ENCODE peak calls at places on chromosomes 11 and 22, in four cellular contexts. L, G, J and N are unnamed samples.

GRCh38 chr22:46708766-46709330 is 29.2 kb downstream of the CERK start:
- DNase-seq in J (no peak), L (no peak), G (no peak), N (no peak)

GRCh38 chr11:68882391-68882790 is 21.2 kb downstream of the MRPL21 start:
- DNase-seq in G (no peak), J (no peak), L (no peak), N (no peak)

GRCh38 chr22:25054943-25055511 is 102.5 kb downstream of the KIAA1671 start:
- DNase-seq in L (no peak), J (no peak), G (no peak), N (no peak)

GRCh38 chr11:16984229-16984628 is 30.0 kb downstream of the PLEKHA7 start:
- DNase-seq in L (no peak), J (no peak), G (no peak), N (no peak)

GRCh38 chr11:324131-324530 is 3.5 kb upstream of the IFITM3 start:
- DNase-seq in J (no peak), G (no peak), L (no peak), N (no peak)

GRCh38 chr11:123409456-123409801 is 20.6 kb upstream of the GRAMD1B start:
- DNase-seq in G (no peak), J (no peak), L (no peak), N (no peak)

GRCh38 chr22:33447733-33448132 is 389.6 kb upstream of the SYN3 start:
- DNase-seq in J (no peak), L (no peak), G (no peak), N (no peak)

GRCh38 chr11:107695446-107695845 is 16.4 kb downstream of the SLN start:
- DNase-seq in J (no peak), L (peak; percentile 67), G (peak; percentile 27), N (no peak)

DNA sequence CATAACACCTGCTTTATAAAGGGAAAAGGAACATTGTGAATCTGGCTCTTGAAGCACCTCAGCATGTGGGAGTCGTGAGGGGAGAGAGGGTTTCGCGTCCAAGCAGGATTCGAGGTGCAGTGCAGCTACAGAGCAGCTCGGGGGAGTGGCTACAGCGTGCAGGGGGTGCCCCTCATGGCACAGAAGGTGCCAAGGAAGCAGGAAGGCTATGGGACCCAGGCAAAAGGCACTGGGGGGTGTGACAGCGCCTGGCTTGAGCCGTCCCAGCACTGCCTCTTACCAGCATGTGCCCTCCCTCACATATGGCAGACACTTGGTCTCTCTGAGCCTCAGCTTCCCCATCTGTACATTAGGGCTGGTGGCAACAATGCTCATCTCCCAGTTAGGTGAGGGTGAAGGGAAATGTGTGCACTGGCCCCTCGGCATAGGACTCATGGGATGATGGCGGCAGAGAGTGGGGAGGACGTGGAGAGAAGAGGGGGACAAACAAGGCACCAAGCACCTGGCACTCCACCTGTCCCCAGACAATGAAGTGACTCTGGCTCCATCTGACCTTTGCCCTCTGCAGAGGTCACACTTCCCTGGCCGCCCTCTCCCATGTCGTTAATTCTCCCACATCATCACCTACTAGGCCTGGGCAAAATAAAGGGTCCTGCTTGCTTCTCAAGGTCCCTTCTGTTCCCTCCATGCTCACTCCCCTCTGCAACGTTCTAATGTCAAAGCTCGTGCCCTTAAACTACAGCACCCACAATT is 10.4 kb downstream of the TNKS1BP1 start:
- DNase-seq in L (no peak), G (no peak), J (no peak), N (no peak)
- H2BK5ac ChIP-seq in L (no peak overlapping the region), G (no peak overlapping the region), J (no peak overlapping the region), N (no peak overlapping the region)

GRCh38 chr11:86591631-86592030 is 80.8 kb downstream of the ME3 start:
- DNase-seq in J (no peak), G (no peak), L (no peak), N (no peak)
- H2BK5ac ChIP-seq in J (no peak overlapping the region), G (no peak overlapping the region), L (peak overlapping the region; percentile 90), N (no peak overlapping the region)

GRCh38 chr22:27534720-27535125 is 266.8 kb downstream of the MN1 start:
- DNase-seq in G (no peak), J (no peak), L (peak; percentile 77), N (no peak)

GRCh38 chr22:27533105-27533504 is 268.5 kb downstream of the MN1 start:
- DNase-seq in G (no peak), L (no peak), J (no peak), N (no peak)

GRCh38 chr22:27526851-27527250 is 274.7 kb downstream of the MN1 start:
- DNase-seq in G (no peak), L (no peak), J (no peak), N (no peak)

GRCh38 chr22:27535452-27535851 is 266.1 kb downstream of the MN1 start:
- DNase-seq in G (no peak), L (no peak), J (no peak), N (no peak)

GRCh38 chr22:27531782-27532530 is 269.6 kb downstream of the MN1 start:
- DNase-seq in L (peak; percentile 82), J (no peak), G (peak; percentile 86), N (no peak)
- H2BK5ac ChIP-seq in L (no peak overlapping the region), J (no peak overlapping the region), G (no peak overlapping the region), N (no peak overlapping the region)

DNA sequence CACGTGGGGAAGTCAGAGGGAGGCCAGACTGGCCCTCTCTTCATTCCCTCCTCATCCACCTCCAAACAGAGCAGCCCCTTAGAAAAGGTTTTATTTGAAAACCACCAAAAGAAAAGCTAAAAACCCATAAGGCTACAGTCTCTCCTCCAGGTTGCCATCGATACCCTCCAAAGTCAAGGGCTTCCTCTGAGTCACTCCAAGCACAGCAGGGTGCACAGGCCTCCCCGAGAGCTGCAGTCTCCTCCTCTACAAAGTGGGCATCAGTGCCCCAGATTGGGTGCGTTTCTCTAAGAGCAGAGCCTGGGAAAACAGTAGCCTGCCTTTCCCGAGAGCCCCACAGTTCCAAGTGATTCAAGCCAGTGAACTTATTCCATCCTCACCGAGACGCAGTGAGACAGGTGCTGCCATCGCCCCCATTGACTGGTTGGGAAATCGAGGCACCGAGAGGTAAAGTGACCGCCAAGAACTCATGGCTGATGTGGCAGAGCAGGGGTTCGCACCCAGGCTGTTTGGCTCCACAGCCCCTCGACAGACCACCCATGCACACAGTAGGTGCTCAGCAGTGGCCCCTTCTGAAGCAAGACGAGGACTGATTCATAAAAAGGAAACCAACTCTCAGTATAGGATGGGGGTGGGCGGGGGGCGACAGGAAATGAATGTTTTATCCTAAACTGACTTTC is 91.7 kb upstream of the SHISAL1 start:
- DNase-seq in G (no peak), J (no peak), L (no peak), N (no peak)
- H2BK5ac ChIP-seq in G (no peak overlapping the region), J (no peak overlapping the region), L (no peak overlapping the region), N (no peak overlapping the region)

GRCh38 chr11:57301711-57302423 is 22.9 kb downstream of the TNKS1BP1 start:
- DNase-seq in L (no peak), J (no peak), G (no peak), N (no peak)

GRCh38 chr11:57303280-57303989 is 21.3 kb downstream of the TNKS1BP1 start:
- DNase-seq in G (peak; percentile 49), L (no peak), J (no peak), N (no peak)

GRCh38 chr11:57305523-57305922 is 19.2 kb downstream of the TNKS1BP1 start:
- DNase-seq in J (no peak), L (no peak), G (no peak), N (no peak)

GRCh38 chr11:57302489-57302888 is 22.3 kb downstream of the TNKS1BP1 start:
- DNase-seq in G (no peak), J (no peak), L (no peak), N (no peak)

GRCh38 chr11:57303990-57304579 is 20.7 kb downstream of the TNKS1BP1 start:
- DNase-seq in L (no peak), G (no peak), J (no peak), N (no peak)
- H2BK5ac ChIP-seq in L (no peak overlapping the region), G (no peak overlapping the region), J (no peak overlapping the region), N (no peak overlapping the region)

GRCh38 chr11:82546556-82547162 is 187.0 kb downstream of the FAM181B start:
- DNase-seq in J (no peak), L (no peak), G (no peak), N (no peak)
- H2BK5ac ChIP-seq in J (no peak overlapping the region), L (no peak overlapping the region), G (no peak overlapping the region), N (no peak overlapping the region)

GRCh38 chr22:29145321-29146072 is 60.2 kb upstream of the EMID1 start:
- DNase-seq in G (no peak), L (no peak), J (no peak), N (no peak)
- H2BK5ac ChIP-seq in G (no peak overlapping the region), L (no peak overlapping the region), J (peak overlapping the region; percentile 28), N (no peak overlapping the region)

DNA sequence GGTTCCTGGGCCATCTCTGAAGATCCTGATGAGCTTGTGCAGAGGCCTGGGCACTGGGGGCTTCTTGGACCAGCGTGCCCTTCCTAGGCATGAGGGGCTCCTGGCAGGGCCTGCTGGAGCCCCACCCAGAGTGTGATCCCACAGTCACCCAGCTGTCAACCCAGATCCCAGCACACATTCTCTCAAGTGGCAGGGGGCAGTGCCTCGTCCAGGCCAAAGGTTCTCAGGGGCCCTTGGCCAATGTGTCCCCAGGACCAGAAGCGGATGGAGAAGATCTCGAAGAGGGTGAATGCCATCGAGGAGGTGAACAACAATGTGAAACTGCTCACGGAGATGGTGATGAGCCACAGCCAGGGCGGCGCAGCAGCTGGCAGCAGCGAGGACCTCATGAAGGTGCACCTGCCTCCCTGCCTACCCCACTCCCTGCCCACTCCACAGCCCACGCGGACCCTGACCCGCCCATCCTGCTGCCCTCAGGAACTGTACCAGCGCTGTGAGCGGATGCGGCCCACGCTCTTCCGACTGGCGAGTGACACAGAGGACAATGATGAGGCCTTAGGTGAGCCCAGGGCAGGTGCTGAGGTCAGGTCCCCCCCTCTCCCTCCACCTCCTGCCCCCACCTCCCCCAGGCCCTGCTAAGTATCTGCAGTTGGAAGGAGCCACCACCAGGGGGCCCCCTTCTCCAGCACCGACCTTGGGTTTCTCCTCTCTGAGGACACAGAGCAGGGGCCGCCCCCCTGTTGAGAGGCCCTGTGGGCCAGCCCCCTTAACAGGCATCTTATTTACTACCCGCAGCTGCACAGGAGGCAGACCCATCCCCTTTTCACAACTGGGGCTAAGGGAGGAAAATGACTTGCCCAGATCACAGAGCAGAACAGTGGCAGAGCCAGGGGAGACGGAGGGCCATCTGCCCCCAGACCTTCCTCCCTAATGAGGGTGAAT is 14.7 kb downstream of the GGA1 start:
- DNase-seq in G (peak; percentile 78), L (peak; percentile 43), J (peak; percentile 75), N (peak; percentile 85)
- H2BK5ac ChIP-seq in G (no peak overlapping the region), L (no peak overlapping the region), J (peak overlapping the region; percentile 67), N (no peak overlapping the region)